ENCODE peak calls at places on chromosomes 7 and 10, in seven cellular contexts. C is neural progenitor cell, S is psoas muscle, W is choroid plexus epithelial cell, R is WTC11, X is cardiac muscle cell, P is K562. J is an unnamed sample.

GRCh38 chr10:127195041-127195506 is 1.3 kb downstream of the INSYN2A start:
- DNase-seq in C (peak; percentile 26), S (no peak), W (no peak), R (peak; percentile 41), X (peak; percentile 21), P (no peak), J (no peak)

GRCh38 chr7:94042381-94042780 is 38.2 kb upstream of the BET1 start:
- DNase-seq in C (no peak), S (no peak), W (no peak), R (no peak), X (no peak), P (no peak), J (no peak)

GRCh38 chr10:73649876-73650536 is 5.8 kb downstream of the SYNPO2L start:
- DNase-seq in C (no peak), S (no peak), W (peak; percentile 54), R (no peak), X (no peak), P (no peak), J (no peak)

GRCh38 chr7:158740013-158740656 is 35.5 kb upstream of the NCAPG2 start:
- DNase-seq in C (no peak), S (no peak), W (peak; percentile 97), R (no peak), X (no peak), P (no peak), J (peak; percentile 51)

GRCh38 chr7:89958525-89959068 is 195.7 kb upstream of the STEAP1 start:
- DNase-seq in C (no peak), S (no peak), W (no peak), R (no peak), X (no peak), P (no peak), J (no peak)

GRCh38 chr7:137932881-137933269 is 69.0 kb downstream of the CREB3L2 start:
- DNase-seq in C (no peak), S (no peak), W (peak; percentile 61), R (no peak), X (no peak), P (no peak), J (no peak)

GRCh38 chr10:46282460-46283216 is 4.2 kb upstream of the ANTXRL start:
- DNase-seq in C (peak; percentile 70), S (peak; percentile 83), W (peak; percentile 84), R (peak; percentile 59), X (peak; percentile 86), P (peak; percentile 84), J (peak; percentile 77)

GRCh38 chr7:119900996-119901395 is 372.0 kb upstream of the KCND2 start:
- DNase-seq in C (peak; percentile 2), S (no peak), W (peak; percentile 6), R (no peak), X (peak; percentile 3), P (no peak), J (no peak)

GRCh38 chr10:28250782-28251181 is 52.1 kb downstream of the MPP7 start:
- DNase-seq in C (no peak), S (no peak), W (peak; percentile 57), R (no peak), X (no peak), P (no peak), J (no peak)

GRCh38 chr7:155166673-155167370 is 96.7 kb downstream of the HTR5A start:
- DNase-seq in C (no peak), S (peak; percentile 82), W (no peak), R (no peak), X (no peak), P (peak; percentile 42), J (no peak)

GRCh38 chr7:23230586-23231195 is 15.9 kb upstream of the GPNMB start:
- DNase-seq in C (no peak), S (no peak), W (no peak), R (no peak), X (no peak), P (no peak), J (no peak)

GRCh38 chr10:11757452-11757819 is 15.3 kb downstream of the ECHDC3 start:
- DNase-seq in C (no peak), S (peak; percentile 58), W (peak; percentile 95), R (no peak), X (peak; percentile 91), P (peak; percentile 52), J (no peak)

GRCh38 chr10:124321433-124322072 is 97.2 kb downstream of the OAT start:
- DNase-seq in C (no peak), S (no peak), W (no peak), R (no peak), X (no peak), P (no peak), J (peak; percentile 44)

GRCh38 chr10:10794056-10794455 is 223.6 kb upstream of the CELF2 start:
- DNase-seq in C (no peak), S (no peak), W (no peak), R (no peak), X (no peak), P (no peak), J (no peak)

GRCh38 chr10:79982486-79982800 is 33.5 kb upstream of the SFTPD start:
- DNase-seq in C (no peak), S (no peak), W (no peak), R (peak; percentile 52), X (no peak), P (no peak), J (no peak)

GRCh38 chr10:101588879-101589278 is 758 bp downstream of the DPCD start:
- DNase-seq in C (no peak), S (no peak), W (peak; percentile 77), R (no peak), X (peak; percentile 23), P (peak; percentile 70), J (no peak)

GRCh38 chr7:82677493-82677892 is 233.9 kb upstream of the CACNA2D1 start:
- DNase-seq in C (no peak), S (no peak), W (peak; percentile 47), R (no peak), X (peak; percentile 3), P (no peak), J (no peak)

GRCh38 chr7:67346876-67347275 is 350.2 kb downstream of the TYW1 start:
- DNase-seq in C (no peak), S (no peak), W (no peak), R (no peak), X (no peak), P (no peak), J (peak; percentile 50)

GRCh38 chr7:17907014-17907413 is 33.3 kb downstream of the SNX13 start:
- DNase-seq in C (no peak), S (no peak), W (no peak), R (no peak), X (no peak), P (no peak), J (no peak)

GRCh38 chr7:101939136-101939695 is 121.8 kb downstream of the CUX1 start:
- DNase-seq in C (no peak), S (no peak), W (no peak), R (no peak), X (no peak), P (no peak), J (no peak)

GRCh38 chr7:26145236-26145635 is 6.8 kb upstream of the NFE2L3 start:
- DNase-seq in C (no peak), S (no peak), W (no peak), R (no peak), X (no peak), P (no peak), J (no peak)

GRCh38 chr7:127652333-127653248 is 597 bp downstream of the SND1 start:
- DNase-seq in C (no peak), S (no peak), W (peak; percentile 55), R (no peak), X (no peak), P (no peak), J (peak; percentile 70)

GRCh38 chr10:121005948-121006587 is 154.9 kb downstream of the WDR11 start:
- DNase-seq in C (no peak), S (no peak), W (no peak), R (no peak), X (no peak), P (no peak), J (no peak)

GRCh38 chr10:88991161-88991899 is 732 bp downstream of the FAS start:
- DNase-seq in C (peak; percentile 82), S (peak; percentile 79), W (peak; percentile 88), R (peak; percentile 31), X (peak; percentile 79), P (peak; percentile 12), J (peak; percentile 73)

GRCh38 chr10:69005704-69006103 is 17.1 kb downstream of the KIFBP start:
- DNase-seq in C (no peak), S (no peak), W (no peak), R (no peak), X (no peak), P (no peak), J (no peak)

GRCh38 chr10:69009360-69009759 is 20.8 kb downstream of the KIFBP start:
- DNase-seq in C (no peak), S (no peak), W (no peak), R (no peak), X (no peak), P (no peak), J (no peak)

GRCh38 chr10:69010151-69010640 is 21.6 kb downstream of the KIFBP start:
- DNase-seq in C (no peak), S (no peak), W (peak; percentile 76), R (no peak), X (no peak), P (no peak), J (no peak)

GRCh38 chr10:69007260-69007659 is 18.7 kb downstream of the KIFBP start:
- DNase-seq in C (no peak), S (no peak), W (no peak), R (no peak), X (no peak), P (no peak), J (no peak)

GRCh38 chr10:69004821-69005220 is 16.2 kb downstream of the KIFBP start:
- DNase-seq in C (peak; percentile 13), S (no peak), W (peak; percentile 82), R (no peak), X (no peak), P (no peak), J (no peak)
- TF ChIP-seq CTCF in C (peak; percentile 43), S (peak; percentile 50), W (peak; percentile 60), R (no peak), X (peak; percentile 55), P (peak; percentile 54), J (peak; percentile 51)

DNA sequence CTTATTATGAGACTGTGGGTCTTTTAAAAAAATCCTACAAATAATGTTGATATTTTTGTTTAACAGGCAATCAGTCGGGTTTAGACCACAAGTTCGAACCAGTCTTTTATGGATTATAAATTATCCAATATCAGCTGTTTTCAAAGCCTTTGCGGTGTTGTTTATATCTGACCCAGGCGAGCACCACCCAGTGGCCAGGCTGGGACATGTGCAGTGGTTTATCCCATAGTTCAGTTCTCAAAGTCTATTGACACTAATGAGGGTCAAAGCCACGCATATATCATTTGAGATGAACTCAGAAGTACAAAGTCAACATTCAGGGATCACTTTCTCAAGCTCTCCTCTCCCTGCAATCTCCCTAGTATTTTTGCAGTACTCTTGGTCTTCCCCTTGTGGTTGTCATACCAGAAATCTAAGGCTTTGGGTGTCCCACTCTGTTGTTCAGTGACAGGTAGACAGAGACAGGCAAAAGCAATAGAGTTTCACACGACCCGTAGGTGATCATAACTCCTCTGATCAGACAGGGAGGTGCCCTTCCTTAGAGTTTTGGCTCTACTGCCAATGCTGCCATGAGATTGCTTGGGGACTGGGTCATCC is 117.4 kb upstream of the POM121L12 start:
- DNase-seq in C (peak; percentile 23), S (no peak), W (no peak), R (peak; percentile 45), X (no peak), P (peak; percentile 27), J (no peak)
- TF ChIP-seq CTCF in C (peak; percentile 72), S (no peak), W (peak; percentile 9), R (peak; percentile 67), X (no peak), P (no peak), J (peak; percentile 69)

GRCh38 chr7:21566094-21566493 is 23.3 kb downstream of the DNAH11 start:
- DNase-seq in C (no peak), S (no peak), W (no peak), R (no peak), X (no peak), P (no peak), J (no peak)
- TF ChIP-seq CTCF in C (no peak), S (no peak), W (no peak), R (no peak), X (no peak), P (no peak), J (no peak)

GRCh38 chr10:133307776-133308430 is 769 bp downstream of the TUBGCP2 start:
- DNase-seq in C (peak; percentile 80), S (peak; percentile 59), W (peak; percentile 82), R (peak; percentile 76), X (peak; percentile 85), P (no peak), J (peak; percentile 83)
- TF ChIP-seq CTCF in C (peak; percentile 71), S (peak; percentile 52), W (peak; percentile 87), R (no peak), X (peak; percentile 78), P (peak; percentile 87), J (peak; percentile 75)

J was measured in type B pancreatic cell.